ENCODE peak calls at places on chromosomes 11 and 22, in nine cellular contexts. H, F, K, J, E, T, X, Y and N are unnamed samples.
A peak's percentile ranks its signal among the peaks of the same experiment; 100 is the strongest.

GRCh38 chr11:37512156-37512780 is 914.2 kb upstream of the RAG2 start:
- DNase-seq in H (no peak), F (no peak), K (no peak), J (no peak), E (no peak), T (no peak), X (no peak), Y (no peak), N (no peak)

GRCh38 chr11:45054956-45055355 is 91.5 kb upstream of the PRDM11 start:
- DNase-seq in H (no peak), F (no peak), K (no peak), J (no peak), E (no peak), T (no peak), X (no peak), Y (no peak), N (no peak)

GRCh38 chr22:43273902-43274484 is 69.2 kb downstream of the SCUBE1 start:
- DNase-seq in H (peak; percentile 75), F (peak; percentile 51), K (no peak), J (no peak), E (no peak), T (peak; percentile 78), X (peak; percentile 50), Y (peak; percentile 46), N (no peak)

GRCh38 chr11:68527585-68527984 is 67.0 kb downstream of the PPP6R3 start:
- DNase-seq in H (peak; percentile 32), F (no peak), K (no peak), J (no peak), E (no peak), T (no peak), X (no peak), Y (no peak), N (no peak)

GRCh38 chr11:72569966-72570892 is 104.0 kb downstream of the PDE2A start:
- DNase-seq in H (no peak), F (no peak), K (no peak), J (no peak), E (peak; percentile 60), T (no peak), X (no peak), Y (peak; percentile 66), N (peak; percentile 57)

GRCh38 chr11:469684-470667 is 19.9 kb downstream of the PTDSS2 start:
- DNase-seq in H (no peak), F (no peak), K (peak; percentile 47), J (peak; percentile 62), E (peak; percentile 18), T (peak; percentile 35), X (peak; percentile 63), Y (peak; percentile 81), N (no peak)

GRCh38 chr22:24968066-24968561 is 15.6 kb downstream of the KIAA1671 start:
- DNase-seq in H (peak; percentile 30), F (no peak), K (peak; percentile 37), J (no peak), E (no peak), T (no peak), X (no peak), Y (no peak), N (no peak)

GRCh38 chr22:19885841-19886592 is 31.3 kb upstream of the GNB1L start:
- DNase-seq in H (no peak), F (no peak), K (peak; percentile 8), J (no peak), E (no peak), T (no peak), X (no peak), Y (no peak), N (no peak)

GRCh38 chr11:108223449-108224149 is 732 bp downstream of the ATM start:
- DNase-seq in H (no peak), F (no peak), K (no peak), J (no peak), E (no peak), T (no peak), X (no peak), Y (peak; percentile 22), N (no peak)

GRCh38 chr22:50576070-50576469 is 2.2 kb downstream of the CPT1B start:
- DNase-seq in H (peak; percentile 60), F (no peak), K (no peak), J (no peak), E (peak; percentile 32), T (peak; percentile 64), X (no peak), Y (peak; percentile 44), N (peak; percentile 10)

GRCh38 chr11:61480936-61481335 is 27.6 kb upstream of the LRRC10B start:
- DNase-seq in H (peak; percentile 89), F (no peak), K (no peak), J (peak; percentile 47), E (no peak), T (peak; percentile 79), X (no peak), Y (no peak), N (no peak)

DNA sequence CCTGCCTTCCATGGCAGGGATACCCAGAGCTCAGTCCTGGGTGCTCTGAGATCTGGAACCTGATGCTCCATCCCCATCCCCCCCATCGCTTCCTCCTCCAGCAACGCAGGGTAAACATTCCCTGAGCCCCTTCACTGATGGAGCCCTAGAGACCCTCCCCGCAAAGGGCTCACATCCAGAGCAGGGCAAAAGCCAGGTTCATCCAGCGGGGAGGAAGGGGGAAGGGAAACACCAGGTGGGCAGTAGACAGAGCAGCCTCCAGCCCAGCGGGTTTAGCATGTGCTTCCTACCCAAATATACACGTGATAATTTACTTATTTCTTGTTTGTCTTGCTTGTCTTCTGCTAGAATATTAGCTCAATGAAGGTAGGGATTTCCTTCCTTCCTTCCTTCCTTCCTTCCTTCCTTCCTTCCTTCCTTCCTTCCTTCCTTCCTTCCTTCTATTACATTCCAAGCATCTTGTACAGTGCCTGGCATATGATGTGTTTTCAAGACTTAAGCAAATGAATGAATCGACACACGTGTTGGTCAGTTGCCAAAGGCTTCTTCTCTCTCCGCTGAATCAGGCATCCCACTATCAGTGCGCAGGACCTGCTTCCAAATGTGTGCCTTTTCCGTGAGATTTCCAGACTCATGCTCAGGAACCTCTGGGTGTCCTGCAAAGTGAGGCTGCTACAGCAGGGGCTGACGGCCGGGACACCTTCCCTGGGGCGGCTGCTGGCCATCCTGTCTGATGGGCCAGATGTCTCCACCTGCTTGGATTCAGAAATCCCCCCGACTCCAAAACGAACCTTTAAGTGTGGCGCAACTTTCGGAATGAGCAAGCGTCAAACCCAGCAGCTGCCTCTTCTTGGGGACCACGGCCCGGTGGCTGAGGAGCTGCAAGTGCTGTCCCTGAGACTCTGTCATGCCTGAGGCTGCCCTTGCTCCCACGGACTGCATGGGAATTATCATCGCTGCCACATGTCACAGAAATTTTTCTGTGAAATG is 955.1 kb downstream of the BRD1 start:
- DNase-seq in H (no peak), F (no peak), K (no peak), J (no peak), E (no peak), T (no peak), X (peak; percentile 4), Y (no peak), N (no peak)
- H3K4me3 ChIP-seq in H (no peak overlapping the region), F (no peak overlapping the region), K (no peak overlapping the region), J (no peak overlapping the region), E (no peak overlapping the region), T (no peak overlapping the region), X (no peak overlapping the region), Y (no peak overlapping the region), N (no peak overlapping the region)

GRCh38 chr11:78048561-78048960 is 15.1 kb upstream of the THRSP start:
- DNase-seq in H (no peak), F (no peak), K (no peak), J (no peak), E (no peak), T (no peak), X (no peak), Y (no peak), N (no peak)
- TF ChIP-seq CTCF in H (no peak), F (no peak), K (no peak), J (no peak), E (no peak), T (no peak), X (no peak), Y (no peak), N (no peak)

GRCh38 chr11:15580775-15581095 is 466.0 kb downstream of the INSC start:
- DNase-seq in H (no peak), F (no peak), K (no peak), J (no peak), E (no peak), T (no peak), X (no peak), Y (no peak), N (no peak)

GRCh38 chr11:15585587-15586331 is 471.0 kb downstream of the INSC start:
- DNase-seq in H (no peak), F (no peak), K (no peak), J (no peak), E (no peak), T (peak; percentile 58), X (no peak), Y (no peak), N (no peak)

GRCh38 chr11:15580056-15580774 is 465.5 kb downstream of the INSC start:
- DNase-seq in H (no peak), F (peak; percentile 80), K (no peak), J (no peak), E (no peak), T (no peak), X (no peak), Y (no peak), N (no peak)

GRCh38 chr11:15587059-15587458 is 472.3 kb downstream of the INSC start:
- DNase-seq in H (no peak), F (no peak), K (no peak), J (no peak), E (no peak), T (peak; percentile 48), X (no peak), Y (no peak), N (no peak)

DNA sequence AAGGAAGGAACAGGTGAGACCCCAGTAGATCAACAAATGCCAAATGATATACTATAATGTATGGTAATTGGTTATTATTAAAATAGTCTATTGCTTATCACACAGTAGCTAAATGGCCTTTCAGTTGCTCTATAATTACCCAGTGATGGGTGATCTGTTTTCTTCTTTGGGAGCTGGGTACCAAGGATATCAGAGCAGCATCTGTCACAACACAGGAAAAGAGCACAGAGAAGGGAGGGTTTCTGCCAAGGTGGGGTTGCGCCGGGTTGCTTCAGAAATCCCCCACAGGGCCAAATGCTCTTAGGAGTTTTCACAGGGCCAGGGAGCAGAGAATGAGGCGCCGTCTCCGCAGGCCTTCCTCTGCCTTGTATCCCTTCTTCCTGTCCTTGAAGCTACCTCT is 469.4 kb downstream of the INSC start:
- DNase-seq in H (no peak), F (no peak), K (no peak), J (no peak), E (no peak), T (peak; percentile 56), X (no peak), Y (no peak), N (no peak)
- H3K4me3 ChIP-seq in H (no peak overlapping the region), F (no peak overlapping the region), K (no peak overlapping the region), J (no peak overlapping the region), E (no peak overlapping the region), T (no peak overlapping the region), X (no peak overlapping the region), Y (no peak overlapping the region), N (no peak overlapping the region)

DNA sequence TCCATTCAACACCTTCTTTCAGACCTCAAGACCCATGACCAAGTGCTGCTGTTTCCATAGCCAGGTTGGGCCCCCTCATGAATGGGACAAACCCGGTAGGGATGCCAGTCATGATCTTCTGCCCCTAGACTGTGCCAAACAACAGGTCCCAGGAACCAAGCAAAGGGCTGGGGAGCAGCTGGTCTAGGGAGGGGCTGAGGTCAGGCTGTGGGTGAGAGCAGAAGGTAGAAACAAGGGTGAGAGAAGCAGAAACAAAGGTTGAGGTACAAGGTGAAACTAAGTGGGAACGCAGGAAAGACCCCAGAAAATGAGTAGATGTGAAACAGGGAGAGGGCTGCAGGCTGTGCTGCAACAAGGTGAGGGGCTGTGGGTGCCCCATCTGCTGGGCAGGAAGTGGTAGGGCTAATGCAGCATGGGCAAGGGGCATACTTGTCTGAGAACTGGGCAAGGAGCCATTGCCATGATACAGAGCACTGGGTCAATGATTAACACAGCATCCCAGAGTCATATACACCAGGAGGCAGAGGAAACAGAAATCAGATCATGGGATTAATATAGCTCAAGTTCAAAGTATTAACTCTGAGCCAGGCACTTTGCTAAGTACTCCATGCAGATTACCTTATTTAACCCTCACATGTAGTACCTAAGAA is 45.9 kb downstream of the SLC1A2 start:
- DNase-seq in H (no peak), F (no peak), K (no peak), J (peak; percentile 30), E (peak; percentile 78), T (peak; percentile 22), X (no peak), Y (peak; percentile 27), N (no peak)
- TF ChIP-seq CTCF in H (no peak), F (no peak), K (no peak), J (no peak), E (peak; percentile 49), T (no peak), X (no peak), Y (no peak), N (no peak)